ENCODE peak calls at places on chromosomes 13 and 19, in seven cellular contexts. I, F, J, Q, U, Y and H are unnamed samples.

GRCh38 chr19:7540761-7541480 is 5.4 kb downstream of the PNPLA6 start:
- DNase-seq in I (peak; percentile 93), F (peak; percentile 36), J (no peak), Q (no peak), U (peak; percentile 73), Y (no peak), H (no peak)

GRCh38 chr13:53382008-53382407 is 353.4 kb downstream of the OLFM4 start:
- DNase-seq in I (peak; percentile 69), F (no peak), J (no peak), Q (no peak), U (no peak), Y (no peak), H (no peak)

GRCh38 chr13:113405481-113406300 is 41.8 kb upstream of the GRTP1 start:
- DNase-seq in I (no peak), F (no peak), J (no peak), Q (no peak), U (no peak), Y (no peak), H (no peak)

GRCh38 chr19:45250832-45251451 is at the start of gene MARK4:
- DNase-seq in I (peak; percentile 70), F (peak; percentile 16), J (no peak), Q (no peak), U (peak; percentile 99), Y (no peak), H (peak; percentile 32)

GRCh38 chr13:27605610-27606200 is 14.6 kb downstream of the LNX2 start:
- DNase-seq in I (no peak), F (no peak), J (no peak), Q (no peak), U (no peak), Y (no peak), H (no peak)

GRCh38 chr19:48149430-48149829 is 20.7 kb downstream of the LIG1 start:
- DNase-seq in I (no peak), F (no peak), J (no peak), Q (no peak), U (no peak), Y (no peak), H (no peak)

GRCh38 chr19:51064534-51065220 is at the start of gene KLK13:
- DNase-seq in I (peak; percentile 87), F (peak; percentile 7), J (no peak), Q (no peak), U (no peak), Y (no peak), H (no peak)

GRCh38 chr19:35300340-35300649 is 8.3 kb downstream of the MAG start:
- DNase-seq in I (no peak), F (no peak), J (no peak), Q (no peak), U (no peak), Y (no peak), H (no peak)

GRCh38 chr13:80900557-80900956 is 559.6 kb upstream of the SPRY2 start:
- DNase-seq in I (no peak), F (no peak), J (no peak), Q (no peak), U (no peak), Y (no peak), H (no peak)

GRCh38 chr19:12777217-12778019 is 2.1 kb upstream of the HOOK2 start:
- DNase-seq in I (peak; percentile 93), F (no peak), J (no peak), Q (peak; percentile 50), U (peak; percentile 89), Y (no peak), H (peak; percentile 81)

GRCh38 chr13:73962284-73962683 is 171.9 kb downstream of the KLF12 start:
- DNase-seq in I (no peak), F (no peak), J (no peak), Q (peak; percentile 61), U (no peak), Y (no peak), H (no peak)

GRCh38 chr13:98468352-98468751 is 108.6 kb downstream of the STK24 start:
- DNase-seq in I (no peak), F (no peak), J (no peak), Q (no peak), U (no peak), Y (no peak), H (no peak)

GRCh38 chr19:33868076-33868735 is 71.5 kb downstream of the KCTD15 start:
- DNase-seq in I (no peak), F (no peak), J (no peak), Q (no peak), U (peak; percentile 75), Y (no peak), H (no peak)

GRCh38 chr19:58572818-58573657 is at the start of gene MZF1:
- DNase-seq in I (peak; percentile 100), F (peak; percentile 100), J (peak; percentile 98), Q (peak; percentile 99), U (peak; percentile 94), Y (peak; percentile 99), H (peak; percentile 100)

GRCh38 chr13:24894972-24895300 is 131.0 kb downstream of the RNF17 start:
- DNase-seq in I (peak; percentile 55), F (no peak), J (no peak), Q (no peak), U (no peak), Y (no peak), H (no peak)

GRCh38 chr13:22837980-22838615 is 342.7 kb upstream of the SGCG start:
- DNase-seq in I (no peak), F (no peak), J (no peak), Q (no peak), U (peak; percentile 18), Y (no peak), H (no peak)

GRCh38 chr13:99916366-99917103 is 55.0 kb downstream of the ZIC5 start:
- DNase-seq in I (peak; percentile 85), F (peak; percentile 73), J (peak; percentile 61), Q (peak; percentile 76), U (peak; percentile 73), Y (peak; percentile 31), H (peak; percentile 17)

GRCh38 chr13:32472194-32472621 is 44.3 kb upstream of the N4BP2L1 start:
- DNase-seq in I (no peak), F (no peak), J (no peak), Q (no peak), U (no peak), Y (peak; percentile 56), H (no peak)

GRCh38 chr13:30388401-30389283 is 33.7 kb upstream of the UBE2L5 start:
- DNase-seq in I (peak; percentile 43), F (no peak), J (no peak), Q (no peak), U (no peak), Y (no peak), H (peak; percentile 86)

GRCh38 chr19:8631425-8631819 is 989 bp downstream of the NFILZ start:
- DNase-seq in I (no peak), F (no peak), J (no peak), Q (peak; percentile 86), U (no peak), Y (no peak), H (no peak)

GRCh38 chr13:100234524-100235136 is 145.7 kb downstream of the PCCA start:
- DNase-seq in I (no peak), F (no peak), J (no peak), Q (peak; percentile 77), U (no peak), Y (no peak), H (no peak)

GRCh38 chr13:23129329-23129728 is 51.5 kb upstream of the SGCG start:
- DNase-seq in I (no peak), F (no peak), J (no peak), Q (no peak), U (no peak), Y (no peak), H (no peak)

GRCh38 chr19:38898788-38899446 is 501 bp downstream of the SIRT2 start:
- DNase-seq in I (peak; percentile 34), F (no peak), J (no peak), Q (no peak), U (no peak), Y (no peak), H (peak; percentile 2)

GRCh38 chr13:70170689-70171088 is 62.4 kb upstream of the KLHL1 start:
- DNase-seq in I (no peak), F (no peak), J (no peak), Q (no peak), U (no peak), Y (no peak), H (no peak)

GRCh38 chr13:91406619-91407018 is 8.2 kb downstream of the GPC5 start:
- DNase-seq in I (peak; percentile 90), F (peak; percentile 45), J (peak; percentile 4), Q (peak; percentile 79), U (peak; percentile 21), Y (no peak), H (peak; percentile 15)

DNA sequence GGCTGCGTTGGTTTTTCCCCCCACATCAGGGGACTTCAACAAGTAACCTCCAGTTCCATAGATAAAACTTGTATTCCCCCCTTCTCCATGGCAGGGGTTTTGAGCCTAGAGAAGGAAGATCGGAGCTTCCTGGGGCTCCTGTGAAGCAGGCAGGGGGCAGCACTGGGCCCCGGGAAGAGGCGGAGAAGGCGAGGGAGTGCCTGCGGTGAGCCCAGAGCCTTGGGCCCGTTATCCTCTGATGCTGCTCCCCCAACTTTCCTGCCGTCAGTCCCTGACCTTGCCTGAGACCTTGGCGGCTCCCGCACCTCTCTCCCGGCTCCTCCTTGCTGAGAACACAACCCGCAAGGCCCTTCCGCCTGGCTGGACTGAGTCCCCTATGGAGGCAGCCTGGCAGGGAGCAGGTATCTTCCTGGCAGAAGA is 2.5 kb downstream of the LIPE start:
- DNase-seq in I (peak; percentile 72), F (no peak), J (no peak), Q (peak; percentile 27), U (peak; percentile 25), Y (no peak), H (no peak)
- TF ChIP-seq CTCF in I (peak; percentile 59), F (no peak), J (no peak), Q (peak; percentile 74), U (no peak), Y (no peak), H (no peak)

DNA sequence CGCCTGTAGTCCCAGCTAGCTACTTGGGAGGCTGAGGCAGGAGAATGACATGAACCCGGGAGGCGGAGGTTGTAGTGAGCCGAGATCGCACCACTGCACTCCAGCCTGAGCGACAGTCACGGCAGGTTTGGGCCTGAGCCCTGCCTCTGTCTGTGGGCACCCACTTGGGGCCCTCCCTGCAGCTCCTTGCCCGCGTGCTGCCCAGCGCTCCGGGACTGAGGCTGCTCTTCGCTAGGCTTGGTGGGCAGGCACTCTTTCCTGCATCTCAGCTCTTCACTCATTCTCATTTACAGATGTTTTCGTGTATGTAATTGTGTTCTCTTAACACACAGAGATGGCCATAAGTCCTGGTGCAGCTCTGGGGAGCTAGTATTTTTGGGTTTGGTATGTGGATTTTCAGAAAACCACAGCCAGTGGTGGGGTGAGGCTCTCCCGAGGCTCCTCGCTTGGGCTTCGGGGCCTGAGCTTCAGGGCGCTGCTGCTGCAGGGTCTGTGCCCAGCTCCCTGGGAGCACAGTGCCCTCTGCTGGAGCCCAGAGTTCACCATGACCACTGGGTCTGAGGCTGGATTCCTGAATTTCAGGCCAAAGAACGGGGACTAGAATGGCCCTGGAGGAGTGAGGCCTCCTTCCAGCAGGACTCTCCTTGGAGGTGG is 15.2 kb downstream of the UPF1 start:
- DNase-seq in I (peak; percentile 92), F (no peak), J (no peak), Q (peak; percentile 54), U (peak; percentile 88), Y (no peak), H (no peak)
- TF ChIP-seq POLR2AphosphoS5 in I (no peak), F (no peak), J (no peak), Q (no peak), U (no peak), Y (no peak), H (no peak)

GRCh38 chr19:18910010-18910409 is 9.2 kb downstream of the COPE start:
- DNase-seq in I (no peak), F (no peak), J (no peak), Q (no peak), U (no peak), Y (no peak), H (no peak)
- TF ChIP-seq REST in I (no peak), F (no peak), J (no peak), Q (no peak), U (no peak), Y (no peak), H (no peak)

GRCh38 chr19:18586311-18586710 is 2.3 kb upstream of the REX1BD start:
- DNase-seq in I (no peak), F (no peak), J (no peak), Q (no peak), U (no peak), Y (no peak), H (peak; percentile 51)
- TF ChIP-seq CTCF in I (no peak), F (no peak), J (no peak), Q (peak; percentile 16), U (no peak), Y (peak; percentile 13), H (no peak)